ENCODE peak calls at places on chromosome 2, in ten cellular contexts. Z, D, I, G, O, X, E, Y, F and W are unnamed samples.

GRCh38 chr2:196963043-196963442 is 36.5 kb upstream of the PGAP1 start:
- DNase-seq in D (no peak), X (no peak), G (no peak), E (no peak), F (no peak), O (no peak), Z (no peak), I (no peak), Y (no peak), W (no peak)

GRCh38 chr2:2057125-2057721 is 273.9 kb downstream of the MYT1L start:
- DNase-seq in F (no peak), E (no peak), G (peak), I (peak), Z (peak), D (peak), Y (no peak), X (peak), O (no peak), W (peak)

GRCh38 chr2:224518806-224519580 is 66.2 kb downstream of the CUL3 start:
- DNase-seq in O (peak), D (no peak), X (no peak), E (no peak), G (no peak), F (no peak), Z (no peak), I (no peak), Y (no peak), W (no peak)

GRCh38 chr2:227115761-227116160 is 48.2 kb downstream of the COL4A4 start:
- DNase-seq in Y (no peak), F (no peak), E (no peak), I (no peak), O (no peak), G (no peak), D (no peak), Z (no peak), X (no peak), W (no peak)

GRCh38 chr2:158486970-158487325 is 30.2 kb downstream of the PKP4 start:
- DNase-seq in F (no peak), O (no peak), Y (no peak), I (no peak), G (no peak), E (no peak), D (no peak), X (no peak), Z (no peak), W (no peak)

GRCh38 chr2:168397629-168398028 is 58.4 kb upstream of the CERS6 start:
- DNase-seq in Z (no peak), D (no peak), F (no peak), E (no peak), Y (no peak), G (no peak), X (no peak), O (no peak), I (no peak), W (no peak)

GRCh38 chr2:157986761-157987160 is 110.6 kb upstream of the ACVR1 start:
- DNase-seq in E (no peak), Z (no peak), I (no peak), O (no peak), X (no peak), G (no peak), Y (no peak), F (peak), D (no peak), W (no peak)

GRCh38 chr2:120308038-120308910 is 37.7 kb upstream of the INHBB start:
- DNase-seq in Y (no peak), O (no peak), X (no peak), G (no peak), I (no peak), E (no peak), F (no peak), Z (no peak), D (no peak), W (peak)

GRCh38 chr2:36568533-36569246 is 29.3 kb downstream of the FEZ2 start:
- DNase-seq in Y (no peak), E (no peak), G (no peak), F (no peak), I (no peak), D (no peak), Z (no peak), X (no peak), O (peak), W (no peak)

GRCh38 chr2:228048838-228049490 is 132.5 kb downstream of the SPHKAP start:
- DNase-seq in X (no peak), Z (no peak), I (no peak), O (peak), Y (no peak), D (no peak), G (no peak), E (no peak), F (peak), W (no peak)

GRCh38 chr2:1824202-1824905 is 80.0 kb upstream of the PXDN start:
- DNase-seq in D (no peak), O (peak), F (peak), E (no peak), Z (no peak), X (no peak), I (no peak), G (no peak), Y (no peak), W (no peak)

GRCh38 chr2:48779019-48779418 is 23.5 kb upstream of the LHCGR start:
- DNase-seq in X (no peak), I (no peak), G (no peak), D (no peak), Z (no peak), O (no peak), E (no peak), F (no peak), Y (no peak), W (no peak)